ENCODE peak calls at places on chromosomes 5 and 9, in four cellular contexts. U is NCI-H187, C is GM04504, W is neural progenitor cell. M is an unnamed sample.

GRCh38 chr5:96509313-96509712 is 76.3 kb upstream of the PCSK1 start:
- DNase-seq in U (no peak), C (no peak), W (no peak), M (no peak)

GRCh38 chr5:132500244-132500930 is 9.8 kb upstream of the IRF1 start:
- DNase-seq in U (no peak), C (no peak), W (no peak), M (no peak)

GRCh38 chr5:145923405-145923804 is 13.0 kb upstream of the SH3RF2 start:
- DNase-seq in U (no peak), C (no peak), W (no peak), M (no peak)

GRCh38 chr5:111271885-111272284 is 47.7 kb downstream of the CAMK4 start:
- DNase-seq in U (no peak), C (no peak), W (no peak), M (no peak)

GRCh38 chr5:16970826-16971225 is 34.7 kb upstream of the MYO10 start:
- DNase-seq in U (no peak), C (no peak), W (no peak), M (no peak)

GRCh38 chr5:180187767-180188166 is 21.2 kb downstream of the RASGEF1C start:
- DNase-seq in U (no peak), C (no peak), W (no peak), M (no peak)

GRCh38 chr9:93043122-93043521 is 15.4 kb upstream of the SUSD3 start:
- DNase-seq in U (no peak), C (no peak), W (no peak), M (no peak)

GRCh38 chr5:1321576-1321975 is 23.3 kb downstream of the CLPTM1L start:
- DNase-seq in U (no peak), C (no peak), W (no peak), M (no peak)

GRCh38 chr5:106493910-106494309 is 1176.8 kb downstream of the EFNA5 start:
- DNase-seq in U (no peak), C (no peak), W (no peak), M (no peak)

GRCh38 chr5:29758986-29759421 is 1434.5 kb upstream of the CDH6 start:
- DNase-seq in U (no peak), C (no peak), W (peak), M (no peak)

GRCh38 chr5:153513171-153513570 is 22.7 kb downstream of the GRIA1 start:
- DNase-seq in U (no peak), C (peak), W (no peak), M (no peak)

GRCh38 chr5:33968133-33969005 is 16.1 kb downstream of the SLC45A2 start:
- DNase-seq in U (no peak), C (no peak), W (no peak), M (no peak)

GRCh38 chr5:181204561-181205401 is at the start of gene TRIM7:
- DNase-seq in U (no peak), C (no peak), W (peak), M (no peak)

GRCh38 chr5:86909461-86909881 is 291.7 kb downstream of the COX7C start:
- DNase-seq in U (no peak), C (peak), W (no peak), M (no peak)

GRCh38 chr5:172795401-172795977 is 24.5 kb upstream of the DUSP1 start:
- DNase-seq in U (no peak), C (peak), W (no peak), M (no peak)

GRCh38 chr9:127059030-127059429 is 63.4 kb downstream of the ANGPTL2 start:
- DNase-seq in U (no peak), C (no peak), W (no peak), M (no peak)

GRCh38 chr9:100427366-100428263 is 672 bp downstream of the MSANTD3 start:
- DNase-seq in U (no peak), C (no peak), W (peak), M (no peak)

GRCh38 chr5:123294544-123294943 is 128.7 kb downstream of the CEP120 start:
- DNase-seq in U (no peak), C (no peak), W (no peak), M (no peak)

GRCh38 chr5:159094745-159095144 is 5.0 kb downstream of the EBF1 start:
- DNase-seq in U (peak), C (no peak), W (peak), M (no peak)

GRCh38 chr5:390571-391491 is 52.1 kb upstream of the EXOC3 start:
- DNase-seq in U (no peak), C (no peak), W (no peak), M (peak)

GRCh38 chr9:105439428-105439827 is 8.4 kb upstream of the FSD1L start:
- DNase-seq in U (no peak), C (no peak), W (no peak), M (no peak)

GRCh38 chr5:120614512-120614911 is 150.4 kb downstream of the PRR16 start:
- DNase-seq in U (no peak), C (no peak), W (no peak), M (no peak)

GRCh38 chr9:123871781-123872180 is 58.1 kb downstream of the DENND1A start:
- DNase-seq in U (no peak), C (no peak), W (peak), M (no peak)

GRCh38 chr9:38180631-38181030 is 111.6 kb upstream of the SHB start:
- DNase-seq in U (no peak), C (no peak), W (no peak), M (no peak)

GRCh38 chr5:146529984-146530383 is 14.0 kb upstream of the GPR151 start:
- DNase-seq in U (no peak), C (no peak), W (no peak), M (peak)

GRCh38 chr5:118628672-118629354 is 359.5 kb downstream of the DTWD2 start:
- DNase-seq in U (no peak), C (peak), W (peak), M (no peak)

GRCh38 chr5:132495063-132495671 is 4.6 kb upstream of the IRF1 start:
- DNase-seq in U (no peak), C (no peak), W (no peak), M (no peak)

GRCh38 chr5:93995126-93995621 is 253.8 kb upstream of the POU5F2 start:
- DNase-seq in U (no peak), C (peak), W (no peak), M (no peak)

GRCh38 chr9:127707766-127708165 is 978 bp downstream of the CFAP157 start:
- DNase-seq in U (no peak), C (no peak), W (no peak), M (peak)

GRCh38 chr5:82164957-82165698 is 113.0 kb downstream of the RPS23 start:
- DNase-seq in U (no peak), C (no peak), W (peak), M (no peak)

GRCh38 chr9:91392435-91392834 is 30.7 kb upstream of the AUH start:
- DNase-seq in U (no peak), C (no peak), W (no peak), M (no peak)

GRCh38 chr9:114377046-114377445 is 10.7 kb downstream of the AKNA start:
- DNase-seq in U (no peak), C (no peak), W (no peak), M (no peak)

GRCh38 chr5:34789021-34789531 is 49.9 kb upstream of the TTC23L start:
- DNase-seq in U (no peak), C (peak), W (no peak), M (no peak)

GRCh38 chr5:55816342-55816741 is 34.8 kb upstream of the IL31RA start:
- DNase-seq in U (no peak), C (peak), W (no peak), M (no peak)

GRCh38 chr5:123035320-123035949 is 1.1 kb downstream of the PPIC start:
- DNase-seq in U (no peak), C (peak), W (peak), M (peak)

GRCh38 chr5:132385321-132386105 is 16.0 kb downstream of the SLC22A5 start:
- DNase-seq in U (no peak), C (peak), W (peak), M (peak)

M was measured in germinal center.